ENCODE peak calls at places on chromosomes 6 and 20, in nine cellular contexts. H is MCF 10A, P is osteoblast, S is adrenal gland, O is GM06990, K is upper lobe of right lung, A is Peyer's patch, Z is tibial nerve, N is GM23338. Y is an unnamed sample.

GRCh38 chr6:157068691-157069228 is 254.6 kb downstream of the TMEM242 start:
- DNase-seq in H (peak; percentile 41), P (no peak), S (no peak), O (peak; percentile 79), K (no peak), A (no peak), Z (no peak), N (no peak), Y (no peak)

GRCh38 chr6:108797951-108798671 is 50.1 kb upstream of the ARMC2 start:
- DNase-seq in H (no peak), P (no peak), S (no peak), O (no peak), K (no peak), A (no peak), Z (no peak), N (no peak), Y (no peak)

GRCh38 chr20:22055981-22056380 is 350.5 kb downstream of the PAX1 start:
- DNase-seq in H (no peak), P (no peak), S (no peak), O (no peak), K (no peak), A (no peak), Z (no peak), N (no peak), Y (no peak)

GRCh38 chr20:61370841-61371303 is 118.8 kb downstream of the CDH4 start:
- DNase-seq in H (no peak), P (peak; percentile 23), S (no peak), O (no peak), K (no peak), A (no peak), Z (no peak), N (no peak), Y (peak; percentile 76)

GRCh38 chr20:34264141-34264540 is 22.9 kb downstream of the ASIP start:
- DNase-seq in H (no peak), P (no peak), S (no peak), O (no peak), K (no peak), A (no peak), Z (no peak), N (no peak), Y (no peak)

GRCh38 chr20:25289886-25290597 is 42.2 kb downstream of the PYGB start:
- DNase-seq in H (no peak), P (peak; percentile 66), S (no peak), O (no peak), K (no peak), A (no peak), Z (no peak), N (peak; percentile 33), Y (no peak)

GRCh38 chr6:155660243-155660977 is 204.8 kb upstream of the NOX3 start:
- DNase-seq in H (no peak), P (no peak), S (no peak), O (no peak), K (no peak), A (no peak), Z (no peak), N (no peak), Y (no peak)

GRCh38 chr6:151330130-151330715 is 61.1 kb downstream of the ZBTB2 start:
- DNase-seq in H (no peak), P (no peak), S (no peak), O (no peak), K (no peak), A (no peak), Z (no peak), N (no peak), Y (no peak)

GRCh38 chr20:4076671-4077070 is 61.3 kb upstream of the RNF24 start:
- DNase-seq in H (peak; percentile 78), P (no peak), S (peak; percentile 79), O (no peak), K (no peak), A (peak; percentile 19), Z (no peak), N (no peak), Y (no peak)

GRCh38 chr6:153493501-153493900 is 362.4 kb upstream of the RGS17 start:
- DNase-seq in H (no peak), P (no peak), S (no peak), O (no peak), K (no peak), A (no peak), Z (no peak), N (no peak), Y (no peak)

GRCh38 chr6:14109411-14109826 is 8.2 kb upstream of the CD83 start:
- DNase-seq in H (no peak), P (no peak), S (no peak), O (no peak), K (no peak), A (no peak), Z (no peak), N (no peak), Y (no peak)

GRCh38 chr6:35359744-35360348 is 17.5 kb downstream of the PPARD start:
- DNase-seq in H (peak; percentile 47), P (peak; percentile 54), S (peak; percentile 80), O (no peak), K (no peak), A (no peak), Z (no peak), N (no peak), Y (peak; percentile 20)

GRCh38 chr20:4813076-4813838 is 91.5 kb downstream of the PRND start:
- DNase-seq in H (no peak), P (no peak), S (no peak), O (peak; percentile 84), K (no peak), A (peak; percentile 83), Z (no peak), N (no peak), Y (no peak)

DNA sequence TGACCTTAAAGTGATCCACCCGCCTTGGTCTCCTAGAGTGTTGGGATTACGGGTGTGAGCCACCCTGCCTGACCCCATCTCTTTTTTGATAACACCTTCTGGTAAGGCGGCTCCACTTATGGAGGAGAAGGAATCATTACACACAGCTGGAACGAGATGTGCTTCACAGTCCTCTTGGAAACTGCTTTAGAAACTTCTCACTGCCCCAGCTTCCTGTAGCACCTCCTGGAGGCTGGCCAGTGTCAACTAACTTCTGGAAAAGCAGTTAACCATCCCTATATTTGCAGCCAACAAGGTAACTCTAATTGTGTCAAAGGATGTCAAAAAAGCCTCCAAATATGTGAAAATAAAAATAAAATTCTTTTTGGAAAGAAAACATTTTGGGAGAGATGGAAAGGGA is 48.8 kb upstream of the BCLAF1 start:
- DNase-seq in H (no peak), P (no peak), S (no peak), O (no peak), K (no peak), A (no peak), Z (no peak), N (peak; percentile 46), Y (no peak)
- TF ChIP-seq CTCF in H (no peak), P (no peak), S (no peak), O (no peak), K (no peak), A (no peak), Z (no peak), N (peak; percentile 61), Y (peak; percentile 18)

DNA sequence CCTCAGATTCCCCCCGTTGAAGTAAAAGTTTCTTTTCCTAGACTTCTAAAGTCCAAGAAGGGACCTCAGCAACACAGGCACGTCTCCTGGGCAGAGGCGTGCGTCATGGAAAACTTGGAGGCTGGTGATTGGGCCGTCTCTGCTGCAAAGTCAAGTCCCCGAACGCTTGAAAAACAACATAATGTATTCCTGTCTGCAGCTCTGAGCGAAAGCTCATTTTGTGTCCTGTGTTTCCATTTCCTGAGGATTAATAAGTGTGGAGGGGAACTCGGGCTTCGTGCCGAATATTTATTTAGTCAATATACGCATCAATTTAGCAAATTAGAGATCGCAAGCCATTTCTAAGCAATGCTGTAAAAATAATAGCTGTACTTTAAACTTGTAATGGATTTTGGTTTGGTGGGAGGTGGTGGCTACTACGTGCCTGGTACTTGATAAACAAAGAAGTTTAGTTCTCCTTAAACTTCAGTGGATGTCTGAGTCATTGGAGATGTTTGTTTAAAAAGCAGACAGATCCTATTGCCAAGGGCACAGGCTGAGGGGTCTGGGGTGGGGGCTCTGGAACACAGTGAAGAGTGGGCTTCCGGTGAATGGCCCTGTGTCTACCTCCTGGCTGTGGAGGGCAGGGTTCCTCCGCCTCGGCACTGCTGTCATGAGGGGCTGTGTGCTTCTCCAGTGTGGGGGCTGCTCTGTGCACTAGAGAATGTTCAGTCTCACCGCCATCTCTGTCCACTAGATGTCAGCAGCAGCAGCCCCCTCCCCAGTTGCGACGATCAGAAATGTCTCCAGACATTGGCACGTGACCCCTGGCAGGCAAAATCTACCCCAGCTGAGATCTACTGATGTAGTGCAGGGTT is 21.8 kb downstream of the PCK1 start:
- DNase-seq in H (no peak), P (peak; percentile 81), S (peak; percentile 34), O (no peak), K (no peak), A (no peak), Z (peak; percentile 79), N (peak; percentile 67), Y (peak; percentile 64)
- TF ChIP-seq CTCF in H (no peak), P (peak; percentile 35), S (no peak), O (peak; percentile 47), K (peak; percentile 31), A (peak; percentile 38), Z (no peak), N (peak; percentile 76), Y (peak; percentile 68)

DNA sequence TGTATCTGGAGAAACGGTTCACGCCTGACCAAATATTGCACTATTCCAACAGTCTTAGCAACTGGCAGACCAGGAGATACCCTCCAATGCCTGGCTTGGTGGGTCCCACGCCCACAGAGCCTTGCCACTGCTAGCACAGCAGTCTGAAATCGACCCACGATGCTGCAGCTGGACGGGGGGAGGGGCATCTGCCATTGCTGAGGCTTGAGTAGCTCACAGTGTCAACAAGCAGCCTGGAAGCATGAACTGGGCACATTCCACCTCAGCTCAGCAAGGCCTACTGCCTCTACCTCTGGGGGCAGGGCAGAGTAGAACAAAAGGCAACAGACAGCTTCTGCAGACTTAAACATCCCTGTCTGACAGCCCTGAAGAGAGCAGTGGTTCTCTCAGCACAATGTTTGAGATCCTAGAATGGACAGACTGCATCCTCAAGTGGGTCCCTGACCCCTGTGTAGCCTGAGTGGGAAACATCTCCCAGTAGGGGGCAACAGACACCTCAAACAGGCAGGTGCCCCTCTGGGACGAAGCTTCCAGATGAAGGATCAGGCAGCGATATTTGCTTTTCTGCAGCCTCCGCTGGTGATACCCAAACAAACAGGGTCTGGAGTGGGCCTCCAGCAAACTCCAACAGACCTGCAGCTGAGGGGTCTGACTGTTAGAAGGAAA is 90.0 kb upstream of the ECI2 start:
- DNase-seq in H (no peak), P (no peak), S (no peak), O (no peak), K (no peak), A (no peak), Z (no peak), N (peak; percentile 33), Y (peak; percentile 50)
- TF ChIP-seq CTCF in H (no peak), P (no peak), S (no peak), O (no peak), K (no peak), A (no peak), Z (no peak), N (peak; percentile 49), Y (peak; percentile 28)

DNA sequence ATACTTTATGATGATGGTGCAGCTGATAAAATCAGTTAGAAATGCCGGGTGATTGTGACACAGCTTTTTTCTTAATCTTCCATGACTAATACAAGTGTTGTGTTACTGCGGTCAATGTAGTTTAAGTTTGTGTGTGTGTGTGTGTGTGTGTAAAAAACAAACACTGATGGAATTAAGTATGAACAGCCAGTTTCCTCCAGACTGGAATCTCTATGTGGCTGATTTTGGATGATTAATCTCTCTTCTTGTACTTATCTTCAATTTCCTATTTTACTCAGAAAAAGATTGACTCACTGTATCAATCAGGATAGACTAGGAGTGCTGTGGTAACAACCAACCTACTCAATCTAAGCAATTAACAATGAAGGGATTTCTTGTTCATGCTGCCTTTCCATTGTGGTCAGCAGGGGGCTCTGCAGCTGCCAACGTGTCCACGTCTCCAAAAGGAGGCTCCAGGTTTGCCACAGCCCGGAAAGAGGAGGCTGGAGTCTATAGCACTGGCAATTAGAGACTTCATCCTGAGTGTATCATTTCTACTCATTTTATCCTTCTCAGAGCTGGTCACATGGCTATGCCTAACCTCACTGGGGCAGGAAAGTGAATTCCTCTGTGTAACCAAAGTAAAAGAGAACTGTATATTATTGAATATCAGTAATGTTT is 107.7 kb downstream of the CD109 start:
- DNase-seq in H (peak; percentile 80), P (peak; percentile 82), S (peak; percentile 19), O (no peak), K (no peak), A (no peak), Z (no peak), N (peak; percentile 78), Y (peak; percentile 79)
- TF ChIP-seq CTCF in H (peak; percentile 42), P (peak; percentile 67), S (peak; percentile 14), O (peak; percentile 63), K (peak; percentile 42), A (no peak), Z (no peak), N (peak; percentile 79), Y (peak; percentile 79)

Y was measured in neural progenitor cell.